ENCODE peak calls at places on chromosomes 12 and 14, in six cellular contexts. R is vagina, W is transverse colon, M is pancreas, S is HepG2, D is mucosa of descending colon. A is an unnamed sample.

GRCh38 chr12:19941096-19941495 is 427.2 kb upstream of the PDE3A start:
- DNase-seq in R (no peak), W (no peak), M (peak; percentile 26), S (no peak), D (no peak), A (no peak)

GRCh38 chr14:36676236-36676635 is 14.6 kb downstream of the PAX9 start:
- DNase-seq in R (no peak), W (no peak), M (no peak), S (no peak), D (no peak), A (no peak)

GRCh38 chr12:104372048-104372720 is 68.6 kb downstream of the EID3 start:
- DNase-seq in R (no peak), W (no peak), M (no peak), S (no peak), D (no peak), A (no peak)

GRCh38 chr12:51307655-51308593 is 16.1 kb downstream of the BIN2 start:
- DNase-seq in R (no peak), W (peak; percentile 60), M (no peak), S (no peak), D (peak; percentile 67), A (peak; percentile 54)

GRCh38 chr12:29756741-29757390 is 26.9 kb downstream of the TMTC1 start:
- DNase-seq in R (no peak), W (no peak), M (no peak), S (no peak), D (no peak), A (no peak)

GRCh38 chr12:91804533-91804932 is 341.1 kb downstream of the BTG1 start:
- DNase-seq in R (no peak), W (no peak), M (peak; percentile 13), S (no peak), D (no peak), A (no peak)

GRCh38 chr14:52888839-52889838 is 61.7 kb downstream of the FERMT2 start:
- DNase-seq in R (no peak), W (no peak), M (no peak), S (no peak), D (no peak), A (no peak)

GRCh38 chr12:90064759-90065158 is 356.1 kb upstream of the ATP2B1 start:
- DNase-seq in R (no peak), W (no peak), M (no peak), S (no peak), D (no peak), A (no peak)

GRCh38 chr12:6536894-6537579 is 2.7 kb downstream of the GAPDH start:
- DNase-seq in R (no peak), W (no peak), M (no peak), S (peak; percentile 3), D (no peak), A (no peak)

GRCh38 chr12:92064420-92064819 is 81.2 kb downstream of the BTG1 start:
- DNase-seq in R (no peak), W (no peak), M (no peak), S (peak; percentile 30), D (peak; percentile 43), A (no peak)

GRCh38 chr14:80428171-80428570 is 216.9 kb upstream of the DIO2 start:
- DNase-seq in R (no peak), W (no peak), M (no peak), S (no peak), D (no peak), A (no peak)

GRCh38 chr12:14959126-14959440 is 2.3 kb downstream of the ARHGDIB start:
- DNase-seq in R (no peak), W (no peak), M (no peak), S (no peak), D (no peak), A (no peak)

GRCh38 chr12:105822131-105823103 is 316.3 kb downstream of the NUAK1 start:
- DNase-seq in R (no peak), W (no peak), M (no peak), S (no peak), D (no peak), A (no peak)

GRCh38 chr12:132560421-132560830 is 50.0 kb downstream of the LRCOL1 start:
- DNase-seq in R (no peak), W (peak; percentile 46), M (no peak), S (no peak), D (peak; percentile 38), A (peak; percentile 65)
- TF ChIP-seq CTCF in R (no peak), W (no peak), M (no peak), S (no peak), D (no peak), A (no peak)

GRCh38 chr12:81081726-81082125 is 3.8 kb downstream of the ACSS3 start:
- DNase-seq in R (no peak), W (no peak), M (no peak), S (no peak), D (no peak), A (no peak)
- H3K4me3 ChIP-seq in R (no peak overlapping the region), W (no peak overlapping the region), M (no peak overlapping the region), S (no peak overlapping the region), D (no peak overlapping the region), A (no peak overlapping the region)

GRCh38 chr14:29861996-29862395 is 65.7 kb downstream of the PRKD1 start:
- DNase-seq in R (no peak), W (no peak), M (no peak), S (no peak), D (no peak), A (no peak)
- H3K4me1 ChIP-seq in R (no peaks in the 10 kb centered on the region), W (no peaks in the 10 kb centered on the region), M (no peaks in the 10 kb centered on the region), S (no peaks in the 10 kb centered on the region), D (no peaks in the 10 kb centered on the region), A (no peaks in the 10 kb centered on the region)

DNA sequence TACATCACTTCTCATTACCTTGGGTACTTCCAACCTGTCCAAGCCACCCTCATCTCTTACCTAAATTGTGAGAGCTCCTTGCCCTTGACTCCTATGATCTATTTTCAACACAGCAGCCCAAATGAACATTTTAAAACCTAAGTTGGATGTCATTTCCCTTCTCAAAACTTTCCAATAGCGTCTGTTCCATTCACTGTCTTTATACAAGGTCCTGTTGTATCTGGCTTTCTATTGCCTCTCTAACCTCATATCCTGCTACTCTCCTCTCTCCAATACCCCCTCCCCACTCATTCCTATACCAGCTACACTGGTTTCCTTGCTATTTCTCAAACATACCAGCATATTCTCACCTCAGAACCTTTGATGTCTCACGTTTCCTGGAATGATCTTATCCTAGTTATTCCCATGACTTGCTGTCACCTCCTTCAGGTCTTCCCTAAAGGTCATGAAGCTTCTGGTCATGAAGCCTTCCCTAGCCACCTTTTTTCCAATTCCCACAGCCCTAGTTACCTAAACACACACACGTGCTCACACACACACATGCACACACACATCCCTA is 4.1 kb upstream of the KANSL2 start:
- DNase-seq in R (no peak), W (no peak), M (no peak), S (no peak), D (no peak), A (peak; percentile 20)
- TF ChIP-seq CTCF in R (no peak), W (no peak), M (no peak), S (no peak), D (no peak), A (no peak)

A was measured in Caco-2.